ENCODE peak calls at places on chromosomes 11 and 22, in eight cellular contexts. H is Panc1, C is GM23338, E is K562, O is HCT116, G is GM12878, K is HepG2, S is upper lobe of left lung. R is an unnamed sample.
A peak's percentile ranks its signal among the peaks of the same experiment; 100 is the strongest.

GRCh38 chr11:132114185-132114584 is 743.8 kb downstream of the NTM start:
- ATAC-seq in H (peak; percentile 72), C (peak; percentile 89), E (no peak), O (no peak), G (peak; percentile 81), K (peak; percentile 77), S (no peak), R (no peak)

GRCh38 chr11:64620286-64620962 is 29.4 kb downstream of the SLC22A12 start:
- ATAC-seq in H (no peak), C (peak; percentile 32), E (no peak), O (no peak), G (peak; percentile 34), K (peak; percentile 14), S (peak; percentile 5), R (peak; percentile 52)

GRCh38 chr11:107136892-107137291 is 118.6 kb upstream of the GUCY1A2 start:
- ATAC-seq in H (no peak), C (no peak), E (no peak), O (no peak), G (no peak), K (no peak), S (no peak), R (no peak)

GRCh38 chr11:83047515-83048225 is 24.0 kb downstream of the RAB30 start:
- ATAC-seq in H (no peak), C (no peak), E (no peak), O (no peak), G (no peak), K (no peak), S (no peak), R (no peak)

GRCh38 chr11:33716236-33716635 is 15.6 kb upstream of the C11orf91 start:
- ATAC-seq in H (peak; percentile 69), C (no peak), E (peak; percentile 79), O (peak; percentile 75), G (peak; percentile 76), K (peak; percentile 53), S (no peak), R (no peak)

GRCh38 chr11:130779943-130780342 is 136.3 kb downstream of the SNX19 start:
- ATAC-seq in H (no peak), C (peak; percentile 31), E (no peak), O (no peak), G (no peak), K (no peak), S (no peak), R (no peak)

GRCh38 chr11:46669606-46670243 is 30.7 kb downstream of the ARHGAP1 start:
- ATAC-seq in H (no peak), C (peak; percentile 76), E (peak; percentile 75), O (peak; percentile 89), G (peak; percentile 45), K (peak; percentile 74), S (no peak), R (no peak)

GRCh38 chr11:85961930-85962363 is 106.8 kb downstream of the CCDC83 start:
- ATAC-seq in H (no peak), C (no peak), E (no peak), O (no peak), G (no peak), K (no peak), S (no peak), R (no peak)

GRCh38 chr22:25628494-25628893 is 64.0 kb downstream of the GRK3 start:
- ATAC-seq in H (no peak), C (no peak), E (no peak), O (no peak), G (no peak), K (no peak), S (no peak), R (no peak)

GRCh38 chr22:40399661-40400060 is 29.3 kb downstream of the SGSM3 start:
- ATAC-seq in H (no peak), C (no peak), E (no peak), O (no peak), G (peak; percentile 19), K (no peak), S (no peak), R (no peak)

GRCh38 chr22:17412232-17412631 is 43.0 kb downstream of the CECR2 start:
- ATAC-seq in H (no peak), C (peak; percentile 11), E (no peak), O (no peak), G (no peak), K (no peak), S (no peak), R (no peak)

DNA sequence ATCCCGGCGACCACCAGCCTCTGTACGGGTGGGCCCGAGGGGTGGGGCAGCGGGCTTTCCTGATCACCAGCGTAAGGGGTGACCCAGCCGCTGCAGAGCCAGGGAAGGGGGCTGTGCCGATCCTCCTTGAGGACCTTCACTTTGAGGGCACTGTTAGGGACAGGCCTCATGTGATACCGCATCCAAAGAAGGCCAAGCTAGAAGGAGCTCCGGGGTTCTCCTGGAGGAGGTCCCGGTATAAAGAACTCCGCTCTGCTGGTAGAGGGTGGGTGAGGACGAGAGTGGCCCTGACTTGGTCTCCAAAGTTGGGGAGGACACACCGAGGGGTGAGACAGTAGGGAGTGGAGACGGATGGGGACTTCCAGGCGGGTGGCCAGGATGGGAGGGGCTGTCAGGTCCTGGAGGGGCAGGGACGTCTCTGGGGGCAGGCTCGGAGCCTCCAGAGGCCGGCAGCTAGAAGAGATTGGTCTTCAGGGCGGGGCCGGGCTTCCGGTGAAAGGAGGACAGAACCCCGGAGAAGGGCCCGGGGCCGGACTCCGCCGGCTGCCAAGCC is 4.6 kb downstream of the PHOX2A start:
- ATAC-seq in H (peak; percentile 82), C (peak; percentile 2), E (no peak), O (no peak), G (peak; percentile 72), K (no peak), S (no peak), R (peak; percentile 71)
- H3K27ac ChIP-seq in H (peak overlapping the region; percentile 71), C (no peak overlapping the region), E (no peak overlapping the region), O (no peak overlapping the region), G (no peak overlapping the region), K (no peak overlapping the region), S (peak overlapping the region; percentile 51), R (peak overlapping the region; percentile 89)

GRCh38 chr22:19892925-19893324 is 38.3 kb upstream of the GNB1L start:
- ATAC-seq in H (no peak), C (no peak), E (no peak), O (no peak), G (no peak), K (no peak), S (no peak), R (no peak)

GRCh38 chr22:19890502-19891349 is 36.1 kb upstream of the GNB1L start:
- ATAC-seq in H (no peak), C (no peak), E (no peak), O (no peak), G (no peak), K (no peak), S (no peak), R (no peak)

GRCh38 chr22:19892249-19892879 is 37.7 kb upstream of the GNB1L start:
- ATAC-seq in H (peak; percentile 56), C (peak; percentile 37), E (peak; percentile 59), O (no peak), G (peak; percentile 37), K (peak; percentile 80), S (no peak), R (no peak)

GRCh38 chr22:19889951-19890350 is 35.3 kb upstream of the GNB1L start:
- ATAC-seq in H (no peak), C (no peak), E (no peak), O (no peak), G (no peak), K (no peak), S (no peak), R (no peak)

DNA sequence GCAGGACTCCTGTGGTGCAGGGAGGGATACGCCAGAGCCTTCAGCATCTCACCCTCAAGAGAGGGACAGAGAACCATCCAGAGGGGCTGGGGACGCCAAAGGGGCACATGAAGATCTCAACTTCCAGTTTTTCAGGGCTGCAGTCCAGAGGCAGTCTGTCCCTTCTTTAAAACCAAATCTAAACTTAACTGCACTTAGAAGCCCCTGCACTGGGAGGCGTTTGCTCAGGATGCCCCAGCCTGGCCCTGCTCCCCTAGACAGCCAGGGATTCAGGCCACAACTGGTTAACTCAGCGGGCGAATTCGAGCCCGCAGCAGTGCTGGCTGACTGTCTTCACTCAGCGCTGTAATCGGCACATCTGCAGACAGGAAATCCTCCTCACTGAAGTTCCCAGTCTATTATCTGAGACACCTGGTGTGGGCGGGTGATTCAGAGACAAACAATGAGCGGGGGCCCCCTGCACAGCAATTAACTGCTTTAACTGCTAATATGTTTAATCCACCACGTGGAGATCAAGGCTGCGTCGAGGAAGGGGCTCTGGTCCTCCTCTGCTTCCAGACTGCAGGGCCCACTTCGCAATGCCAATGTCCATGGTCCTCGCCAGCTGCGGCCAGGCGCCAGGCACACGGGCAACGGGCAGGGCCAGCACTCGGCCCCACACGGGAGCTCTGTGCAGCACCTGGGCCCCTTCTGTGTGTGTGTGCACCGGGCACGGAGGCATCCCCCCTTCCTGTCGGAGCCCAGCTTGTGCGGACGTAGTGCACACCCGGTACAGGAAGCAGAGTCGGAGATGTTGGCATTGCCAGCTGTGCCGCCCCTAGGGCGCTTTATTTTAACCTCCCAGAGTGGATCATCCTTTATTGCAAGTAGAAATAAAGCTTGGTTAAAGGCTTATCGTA is 36.9 kb upstream of the GNB1L start:
- ATAC-seq in H (peak; percentile 78), C (peak; percentile 87), E (peak; percentile 92), O (peak; percentile 78), G (peak; percentile 86), K (peak; percentile 70), S (no peak), R (no peak)
- TF ChIP-seq POLR2AphosphoS5 in H (peak; percentile 7), C (no peak), E (peak; percentile 98), O (no peak), G (no peak), K (no peak), S (no peak), R (no peak)

DNA sequence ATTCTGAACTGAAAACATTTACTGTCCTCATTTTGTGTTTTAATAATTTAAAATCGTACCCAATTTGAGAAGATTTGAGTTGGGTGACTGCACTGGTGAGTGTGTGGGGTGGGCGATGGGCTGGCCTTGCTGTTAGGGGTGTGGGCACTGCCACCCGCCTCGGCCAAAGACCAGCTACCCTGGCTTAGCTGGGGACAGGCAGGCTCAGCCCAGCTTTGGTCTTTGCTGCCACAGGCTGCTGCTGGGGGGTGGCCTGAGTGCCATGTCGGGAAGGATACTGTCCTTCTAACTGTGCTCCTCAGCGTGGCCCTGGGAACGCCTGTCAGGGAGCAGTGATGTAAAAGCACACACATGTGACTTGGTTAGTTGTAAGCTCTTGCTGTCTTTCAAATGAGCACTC is 22.3 kb downstream of the FAM118A start:
- ATAC-seq in H (no peak), C (no peak), E (no peak), O (no peak), G (no peak), K (no peak), S (no peak), R (no peak)
- H3K27ac ChIP-seq in H (no peak overlapping the region), C (no peak overlapping the region), E (no peak overlapping the region), O (no peak overlapping the region), G (no peak overlapping the region), K (no peak overlapping the region), S (no peak overlapping the region), R (no peak overlapping the region)

DNA sequence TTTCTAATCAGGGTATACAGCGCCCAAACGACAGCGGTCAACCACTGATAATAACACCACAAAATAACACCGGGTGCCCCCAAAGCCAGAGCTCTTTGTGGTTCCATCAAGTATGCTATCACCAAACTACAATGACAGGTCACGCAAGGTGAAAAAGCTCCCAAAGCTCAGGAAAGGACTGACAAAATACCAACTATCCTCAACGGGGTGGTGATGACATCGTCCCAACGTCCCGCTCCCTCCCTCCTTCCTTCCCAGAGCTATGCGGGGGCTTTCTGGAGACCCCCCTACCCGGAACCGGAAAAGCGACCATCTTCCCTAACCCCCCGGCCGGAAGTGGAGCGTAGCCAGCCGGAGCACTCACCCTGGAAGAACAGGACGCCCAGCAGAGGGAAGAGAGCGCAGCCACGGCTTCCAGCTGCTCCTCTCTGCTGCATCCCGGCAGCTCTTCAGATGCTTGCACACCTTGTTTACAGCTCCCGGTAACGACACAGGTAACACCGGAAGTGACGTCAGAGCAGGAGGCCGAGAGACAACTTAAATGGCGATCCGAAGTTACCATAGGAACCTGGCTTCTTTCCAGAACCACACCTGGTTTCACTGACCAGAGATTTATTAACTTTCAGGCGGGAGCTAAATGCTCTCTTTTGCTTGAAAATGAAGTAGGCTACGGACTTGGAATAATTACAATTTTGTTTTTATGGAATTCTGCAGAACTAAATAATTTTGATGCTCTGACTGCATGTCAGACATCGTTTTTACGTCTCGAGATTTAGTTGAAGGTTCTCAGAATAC is at the start of gene MPZL3:
- ATAC-seq in H (peak; percentile 86), C (peak; percentile 98), E (peak; percentile 87), O (peak; percentile 91), G (peak; percentile 81), K (peak; percentile 94), S (peak; percentile 88), R (peak; percentile 36)
- TF ChIP-seq POLR2AphosphoS5 in H (peak; percentile 25), C (peak; percentile 75), E (no peak), O (peak; percentile 86), G (peak; percentile 67), K (peak; percentile 71), S (peak; percentile 88), R (no peak)